ENCODE peak calls at places on chromosomes 4 and X, in four cellular contexts. S is HepG2, M is IMR-90, Y is K562. L is an unnamed sample.

GRCh38 chr4:83644677-83645639 is 109.0 kb downstream of the GPAT3 start:
- DNase-seq in S (peak), M (peak), Y (peak), L (peak)

GRCh38 chrX:40153335-40154221 is 55.8 kb upstream of the BCOR start:
- DNase-seq in S (no peak), M (no peak), Y (peak), L (peak)

GRCh38 chrX:100350704-100351489 is 59.2 kb downstream of the PCDH19 start:
- DNase-seq in S (no peak), M (no peak), Y (no peak), L (no peak)

GRCh38 chr4:85717366-85717765 is 242.4 kb downstream of the ARHGAP24 start:
- DNase-seq in S (no peak), M (no peak), Y (no peak), L (no peak)

GRCh38 chr4:3107271-3108185 is 33.0 kb downstream of the HTT start:
- DNase-seq in S (no peak), M (no peak), Y (no peak), L (no peak)

GRCh38 chr4:176778491-176778890 is 14.2 kb downstream of the VEGFC start:
- DNase-seq in S (no peak), M (peak), Y (no peak), L (peak)

GRCh38 chr4:74056858-74057562 is 18.5 kb upstream of the CXCL3 start:
- DNase-seq in S (no peak), M (peak), Y (peak), L (peak)

GRCh38 chr4:37383579-37384229 is 139.2 kb downstream of the NWD2 start:
- DNase-seq in S (peak), M (peak), Y (peak), L (peak)

GRCh38 chr4:73721419-73721818 is 18.9 kb upstream of the CXCL8 start:
- DNase-seq in S (no peak), M (peak), Y (no peak), L (no peak)

GRCh38 chr4:8644461-8644891 is 51.9 kb downstream of the CPZ start:
- DNase-seq in S (no peak), M (no peak), Y (no peak), L (no peak)

GRCh38 chrX:9832811-9833210 is 46.6 kb downstream of the SHROOM2 start:
- DNase-seq in S (no peak), M (no peak), Y (no peak), L (no peak)

GRCh38 chr4:7206856-7207567 is 14.7 kb downstream of the SORCS2 start:
- DNase-seq in S (no peak), M (peak), Y (peak), L (peak)

GRCh38 chr4:169058312-169058711 is 48.3 kb upstream of the CBR4 start:
- DNase-seq in S (no peak), M (no peak), Y (no peak), L (no peak)

GRCh38 chr4:136012250-136012649 is 1520.0 kb downstream of the PCDH18 start:
- DNase-seq in S (no peak), M (no peak), Y (no peak), L (no peak)

GRCh38 chr4:104395219-104395618 is 99.5 kb downstream of the CXXC4 start:
- DNase-seq in S (no peak), M (no peak), Y (no peak), L (no peak)

GRCh38 chrX:133183806-133184205 is 34.3 kb downstream of the TFDP3 start:
- DNase-seq in S (no peak), M (no peak), Y (no peak), L (no peak)

GRCh38 chr4:128570380-128570779 is 239.1 kb upstream of the JADE1 start:
- DNase-seq in S (no peak), M (peak), Y (no peak), L (peak)

GRCh38 chr4:128846063-128846462 is 36.6 kb downstream of the JADE1 start:
- DNase-seq in S (no peak), M (no peak), Y (no peak), L (peak)

GRCh38 chr4:7201351-7202305 is 9.3 kb downstream of the SORCS2 start:
- DNase-seq in S (no peak), M (no peak), Y (no peak), L (no peak)

GRCh38 chr4:80540785-80541469 is 205.4 kb downstream of the CFAP299 start:
- DNase-seq in S (no peak), M (peak), Y (no peak), L (no peak)

GRCh38 chr4:94488667-94489066 is 36.9 kb downstream of the PDLIM5 start:
- DNase-seq in S (no peak), M (peak), Y (no peak), L (peak)

GRCh38 chr4:85956296-85956955 is 403.4 kb downstream of the MAPK10 start:
- DNase-seq in S (no peak), M (no peak), Y (no peak), L (no peak)

GRCh38 chrX:23503835-23504539 is 163.3 kb upstream of the PRDX4 start:
- DNase-seq in S (peak), M (peak), Y (no peak), L (peak)

GRCh38 chrX:24410514-24411189 is 50.2 kb downstream of the SUPT20HL1 start:
- DNase-seq in S (no peak), M (no peak), Y (no peak), L (no peak)

DNA sequence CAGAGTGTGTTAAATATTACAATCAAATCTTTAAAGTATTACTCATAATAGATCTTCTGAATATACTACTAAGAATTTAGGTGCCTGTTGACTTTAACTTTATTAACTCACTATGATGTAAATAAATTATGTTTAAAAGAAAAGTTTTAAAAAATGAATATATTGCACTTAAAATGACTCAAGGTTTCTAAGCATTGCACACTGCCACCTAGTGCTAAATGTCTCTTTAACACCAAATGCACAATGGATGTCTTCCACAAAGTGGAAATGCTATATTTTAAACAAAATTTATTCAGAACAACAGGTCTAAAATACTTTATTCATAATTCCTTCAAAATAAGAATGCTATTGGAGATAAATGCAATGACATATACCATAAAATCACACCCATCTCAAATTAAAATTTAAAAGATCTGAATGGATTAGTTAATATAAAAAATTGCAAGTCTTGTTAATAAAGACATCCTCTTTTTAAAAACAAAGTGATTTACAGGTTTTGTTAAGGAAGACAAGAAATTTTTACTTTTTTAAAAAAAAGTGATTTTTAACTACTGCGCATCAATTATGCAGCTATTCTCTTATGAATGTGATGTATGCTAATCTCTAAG is 5.5 kb downstream of the INPP4B start:
- DNase-seq in S (peak), M (peak), Y (no peak), L (no peak)
- TF ChIP-seq MAZ in S (no peak), M (no peak), Y (no peak), L (no peak)

GRCh38 chr4:139978692-139979091 is 175.3 kb downstream of the MAML3 start:
- DNase-seq in S (no peak), M (no peak), Y (no peak), L (no peak)

GRCh38 chr4:139973015-139973414 is 181.0 kb downstream of the MAML3 start:
- DNase-seq in S (no peak), M (peak), Y (no peak), L (no peak)

GRCh38 chr4:139975830-139976272 is 178.1 kb downstream of the MAML3 start:
- DNase-seq in S (no peak), M (peak), Y (no peak), L (no peak)

GRCh38 chr4:139973611-139974010 is 180.4 kb downstream of the MAML3 start:
- DNase-seq in S (no peak), M (no peak), Y (no peak), L (no peak)

GRCh38 chr4:139977838-139978604 is 176.0 kb downstream of the MAML3 start:
- DNase-seq in S (no peak), M (no peak), Y (no peak), L (no peak)
- TF ChIP-seq MAZ in S (no peak), M (no peak), Y (no peak), L (no peak)

DNA sequence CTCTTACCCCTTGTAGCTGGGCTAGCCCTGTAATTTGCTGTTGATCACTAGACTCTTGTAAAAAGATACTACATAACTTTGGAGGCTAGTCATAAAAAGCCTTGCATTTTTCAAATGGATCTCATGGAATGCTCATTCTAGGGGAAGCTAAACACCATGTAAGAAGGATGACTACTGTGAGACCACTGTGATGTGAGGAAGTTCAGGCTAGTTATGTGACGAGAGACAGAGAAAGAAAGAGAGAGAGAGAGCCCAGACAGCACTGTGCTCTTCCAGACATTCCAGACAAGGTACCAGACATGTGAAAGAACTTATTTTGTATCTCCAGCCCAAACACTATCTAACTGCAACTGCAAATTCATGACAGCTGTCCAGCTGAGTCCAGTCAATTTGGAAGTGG is 404.6 kb upstream of the PITX2 start:
- DNase-seq in S (no peak), M (peak), Y (no peak), L (peak)
- TF ChIP-seq MAZ in S (no peak), M (no peak), Y (no peak), L (no peak)

GRCh38 chrX:155865193-155865592 is 16.0 kb upstream of the VAMP7 start:
- DNase-seq in S (no peak), M (no peak), Y (no peak), L (no peak)

GRCh38 chrX:155867821-155868220 is 13.3 kb upstream of the VAMP7 start:
- DNase-seq in S (no peak), M (no peak), Y (no peak), L (no peak)

GRCh38 chrX:155864655-155865054 is 16.5 kb upstream of the VAMP7 start:
- DNase-seq in S (peak), M (no peak), Y (no peak), L (no peak)
- TF ChIP-seq MAZ in S (no peak), M (no peak), Y (no peak), L (no peak)

GRCh38 chr4:40264995-40265909 is 68.4 kb downstream of the RHOH start:
- DNase-seq in S (no peak), M (no peak), Y (peak), L (no peak)
- TF ChIP-seq MAZ in S (no peak), M (no peak), Y (peak), L (no peak)

DNA sequence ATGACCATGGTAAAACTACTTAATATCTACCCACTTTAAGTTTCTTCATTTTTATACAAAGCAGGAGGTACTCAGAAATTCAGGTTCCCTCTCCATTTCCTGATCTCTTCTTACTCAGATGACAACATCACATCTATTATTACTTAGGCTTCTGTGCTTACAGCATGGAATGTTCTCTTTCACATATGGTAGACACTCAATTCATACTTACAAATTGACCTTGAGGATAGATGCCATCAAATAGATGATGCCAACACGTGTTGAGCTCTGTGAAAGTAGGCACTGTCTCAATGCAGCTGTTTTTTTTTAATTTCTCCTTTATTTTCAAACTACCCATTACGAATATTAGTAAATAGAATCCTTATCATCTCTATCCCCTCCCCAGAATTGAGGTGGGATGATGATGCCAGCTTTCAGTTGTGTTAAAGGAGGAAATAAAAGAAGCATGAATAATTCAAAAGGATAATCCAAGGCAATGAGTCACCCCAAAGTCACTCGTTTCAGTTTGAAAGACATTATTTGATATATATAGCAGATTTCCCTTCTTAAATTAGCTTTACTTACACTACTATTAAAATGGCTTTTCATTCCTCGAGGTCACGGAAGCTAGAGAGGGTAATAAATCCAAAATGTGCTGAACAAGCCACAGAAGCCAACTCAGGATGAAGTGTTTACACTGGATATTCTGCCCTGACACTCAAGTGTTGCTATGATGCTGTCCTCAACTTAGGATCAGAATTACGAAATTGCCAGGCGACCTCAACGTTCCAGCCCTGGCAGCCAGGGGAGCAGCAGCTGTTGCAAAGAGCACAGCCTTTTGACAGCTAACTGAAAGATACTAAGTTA is 124.2 kb upstream of the EOLA2 start:
- DNase-seq in S (no peak), M (peak), Y (no peak), L (peak)
- TF ChIP-seq MAZ in S (no peak), M (no peak), Y (no peak), L (no peak)

GRCh38 chr4:18676136-18676922 is 654.8 kb upstream of the LCORL start:
- DNase-seq in S (no peak), M (no peak), Y (no peak), L (no peak)
- TF ChIP-seq MAZ in S (no peak), M (no peak), Y (no peak), L (no peak)

GRCh38 chrX:65926095-65927019 is 113.5 kb downstream of the VSIG4 start:
- DNase-seq in S (no peak), M (no peak), Y (peak), L (no peak)
- TF ChIP-seq MAZ in S (no peak), M (no peak), Y (no peak), L (no peak)